ENCODE peak calls at places on chromosome 19, in eight cellular contexts. V, G, R, Q, F, M, N and A are unnamed samples.

GRCh38 chr19:47097396-47098217 is 16.0 kb downstream of the ZC3H4 start:
- DNase-seq in Q (no peak), N (no peak), R (no peak), G (no peak), V (no peak), M (no peak), F (no peak), A (no peak)

GRCh38 chr19:43739836-43740235 is 14.9 kb downstream of the SMG9 start:
- DNase-seq in Q (no peak), V (no peak), R (no peak), G (no peak), M (no peak), N (no peak), F (no peak), A (no peak)

GRCh38 chr19:6654347-6655310 is 15.3 kb downstream of the TNFSF14 start:
- DNase-seq in F (no peak), G (no peak), N (no peak), M (no peak), R (no peak), V (no peak), Q (no peak), A (no peak)

GRCh38 chr19:28492616-28493015 is 720.3 kb downstream of the UQCRFS1 start:
- DNase-seq in Q (no peak), M (no peak), G (no peak), N (no peak), R (no peak), V (no peak), F (no peak), A (no peak)

GRCh38 chr19:10690351-10690781 is 10.9 kb upstream of the QTRT1 start:
- DNase-seq in G (no peak), M (no peak), Q (no peak), V (no peak), R (no peak), F (no peak), N (no peak), A (no peak)

GRCh38 chr19:23305555-23305954 is 55.4 kb upstream of the ZNF724 start:
- DNase-seq in M (no peak), N (no peak), V (no peak), Q (peak; percentile 15), G (no peak), R (no peak), F (peak; percentile 23), A (no peak)

GRCh38 chr19:4817467-4818277 is 13.8 kb downstream of the TICAM1 start:
- DNase-seq in G (no peak), R (no peak), F (peak; percentile 16), Q (no peak), V (no peak), M (no peak), N (no peak), A (no peak)

GRCh38 chr19:10252707-10253106 is 693 bp downstream of the MRPL4 start:
- DNase-seq in Q (no peak), R (no peak), V (no peak), F (no peak), N (no peak), G (no peak), M (no peak), A (no peak)

GRCh38 chr19:11987405-11988231 is 22.8 kb downstream of the ZNF763 start:
- DNase-seq in N (peak; percentile 55), R (no peak), M (peak; percentile 80), V (peak; percentile 68), F (peak; percentile 99), G (peak; percentile 68), Q (peak; percentile 94), A (peak; percentile 93)

GRCh38 chr19:49363265-49364082 is at the start of gene DKKL1:
- DNase-seq in Q (peak; percentile 89), F (peak; percentile 100), V (peak; percentile 99), R (peak; percentile 94), M (peak; percentile 95), N (peak; percentile 96), G (peak; percentile 33), A (peak; percentile 55)

GRCh38 chr19:29671393-29672076 is 6.3 kb downstream of the PLEKHF1 start:
- DNase-seq in M (peak; percentile 62), G (peak; percentile 88), Q (no peak), F (peak; percentile 41), V (no peak), N (peak; percentile 76), R (no peak), A (peak; percentile 18)

GRCh38 chr19:46928951-46929350 is 68.2 kb downstream of the ARHGAP35 start:
- DNase-seq in G (no peak), R (no peak), Q (no peak), N (no peak), M (no peak), F (peak; percentile 30), V (no peak), A (no peak)

GRCh38 chr19:27972291-27973040 is 1240.5 kb downstream of the UQCRFS1 start:
- DNase-seq in F (no peak), M (no peak), G (no peak), N (no peak), R (no peak), V (no peak), Q (no peak), A (no peak)

GRCh38 chr19:50214699-50215543 is 11.5 kb downstream of the MYH14 start:
- DNase-seq in M (no peak), V (peak; percentile 52), R (no peak), Q (no peak), N (no peak), G (no peak), F (peak; percentile 63), A (no peak)

GRCh38 chr19:46821512-46822359 is 28.9 kb downstream of the AP2S1 start:
- DNase-seq in V (no peak), R (no peak), Q (no peak), M (no peak), G (no peak), N (no peak), F (no peak), A (peak; percentile 89)

GRCh38 chr19:8609210-8610040 is 1.1 kb downstream of the ADAMTS10 start:
- DNase-seq in M (peak; percentile 32), Q (peak; percentile 92), R (no peak), F (peak; percentile 87), V (peak; percentile 15), N (peak; percentile 32), G (no peak), A (no peak)

GRCh38 chr19:47253467-47253881 is 2.9 kb upstream of the CCDC9 start:
- DNase-seq in G (no peak), F (no peak), M (no peak), R (no peak), N (peak; percentile 60), Q (no peak), V (no peak), A (no peak)

GRCh38 chr19:19550454-19550842 is 12.4 kb downstream of the CILP2 start:
- DNase-seq in M (no peak), R (no peak), F (no peak), N (no peak), V (no peak), G (no peak), Q (no peak), A (no peak)
- TF ChIP-seq REST in M (no peak), R (no peak), F (no peak), N (no peak), V (no peak), G (no peak), Q (no peak), A (no peak)

GRCh38 chr19:39388657-39389056 is 2.2 kb downstream of the PAF1 start:
- DNase-seq in F (no peak), G (no peak), Q (no peak), R (no peak), V (no peak), M (no peak), N (no peak), A (no peak)
- TF ChIP-seq POLR2AphosphoS5 in F (no peak), G (no peak), Q (no peak), R (no peak), V (no peak), M (no peak), N (no peak), A (no peak)

GRCh38 chr19:36008336-36008978 is at the start of gene SYNE4:
- DNase-seq in G (no peak), V (peak; percentile 75), N (peak; percentile 77), R (no peak), F (peak; percentile 93), Q (no peak), M (no peak), A (no peak)
- TF ChIP-seq REST in G (no peak), V (no peak), N (no peak), R (no peak), F (no peak), Q (no peak), M (no peak), A (no peak)

GRCh38 chr19:45370410-45371204 is at the start of gene ERCC2:
- DNase-seq in G (peak; percentile 96), Q (peak; percentile 100), R (peak; percentile 88), V (peak; percentile 98), M (peak; percentile 100), F (peak; percentile 100), N (peak; percentile 96), A (peak; percentile 95)
- TF ChIP-seq POLR2AphosphoS5 in G (peak; percentile 55), Q (peak; percentile 34), R (peak; percentile 31), V (no peak), M (peak; percentile 68), F (peak; percentile 86), N (peak; percentile 65), A (peak; percentile 42)

GRCh38 chr19:14563989-14564650 is 7.7 kb downstream of the NDUFB7 start:
- DNase-seq in R (no peak), V (peak; percentile 68), Q (peak; percentile 88), N (no peak), G (no peak), M (peak; percentile 97), F (peak; percentile 94), A (peak; percentile 31)
- TF ChIP-seq REST in R (no peak), V (no peak), Q (no peak), N (no peak), G (no peak), M (no peak), F (no peak), A (no peak)

GRCh38 chr19:3440082-3440481 is 40.2 kb downstream of the SMIM24 start:
- DNase-seq in N (peak; percentile 50), G (no peak), M (peak; percentile 62), R (no peak), F (peak; percentile 91), Q (peak; percentile 67), V (no peak), A (peak; percentile 71)
- TF ChIP-seq POLR2AphosphoS5 in N (no peak), G (no peak), M (no peak), R (no peak), F (no peak), Q (no peak), V (no peak), A (no peak)